ENCODE peak calls at places on chromosomes 16 and 17, in ten cellular contexts. F is uterus, K is left lung, B is A549, J is osteoblast, T is fibroblast of mammary gland, L is fibroblast of pulmonary artery, H is left ventricle myocardium inferior, R is mucosa of descending colon, P is fibroblast of lung. D is an unnamed sample.

GRCh38 chr17:68101992-68102758 is 66.6 kb downstream of the KPNA2 start:
- DNase-seq in F (no peak), K (no peak), B (no peak), J (no peak), T (no peak), L (peak), H (no peak), R (peak), P (no peak), D (peak)

GRCh38 chr17:48322060-48322459 is 108.0 kb downstream of the SKAP1 start:
- DNase-seq in F (no peak), K (no peak), B (peak), J (peak), T (peak), L (peak), H (no peak), R (no peak), P (no peak), D (peak)

GRCh38 chr16:69861276-69862030 is 89.7 kb upstream of the CLEC18A start:
- DNase-seq in F (peak), K (peak), B (no peak), J (peak), T (peak), L (peak), H (no peak), R (no peak), P (peak), D (peak)

GRCh38 chr17:53227514-53227913 is 595.2 kb upstream of the KIF2B start:
- DNase-seq in F (no peak), K (no peak), B (no peak), J (no peak), T (no peak), L (no peak), H (no peak), R (no peak), P (no peak), D (no peak)

GRCh38 chr17:70848785-70849184 is 679.5 kb downstream of the KCNJ2 start:
- DNase-seq in F (no peak), K (no peak), B (no peak), J (no peak), T (peak), L (peak), H (no peak), R (no peak), P (peak), D (peak)

GRCh38 chr17:76204277-76204676 is 36.0 kb downstream of the RNF157 start:
- DNase-seq in F (no peak), K (no peak), B (peak), J (peak), T (peak), L (peak), H (no peak), R (no peak), P (peak), D (peak)

GRCh38 chr16:2278272-2278608 is 10.3 kb upstream of the RNPS1 start:
- DNase-seq in F (no peak), K (no peak), B (peak), J (peak), T (no peak), L (no peak), H (no peak), R (no peak), P (no peak), D (no peak)

GRCh38 chr17:39740357-39741111 is 2.8 kb downstream of the GRB7 start:
- DNase-seq in F (peak), K (no peak), B (peak), J (peak), T (peak), L (peak), H (no peak), R (peak), P (peak), D (peak)

GRCh38 chr16:81612351-81613170 is 166.5 kb upstream of the PLCG2 start:
- DNase-seq in F (no peak), K (no peak), B (no peak), J (peak), T (no peak), L (peak), H (peak), R (no peak), P (peak), D (no peak)

GRCh38 chr16:72847187-72848044 is 200.5 kb downstream of the ZFHX3 start:
- DNase-seq in F (no peak), K (no peak), B (peak), J (no peak), T (peak), L (peak), H (no peak), R (peak), P (no peak), D (peak)

GRCh38 chr16:3876695-3877094 is 3.8 kb downstream of the CREBBP start:
- DNase-seq in F (no peak), K (peak), B (no peak), J (no peak), T (peak), L (no peak), H (no peak), R (no peak), P (peak), D (no peak)

GRCh38 chr17:31491794-31492171 is 100.3 kb downstream of the RAB11FIP4 start:
- DNase-seq in F (no peak), K (no peak), B (no peak), J (peak), T (no peak), L (no peak), H (no peak), R (no peak), P (no peak), D (no peak)

GRCh38 chr16:31833047-31833446 is 40.6 kb upstream of the ZNF267 start:
- DNase-seq in F (no peak), K (no peak), B (no peak), J (no peak), T (no peak), L (no peak), H (no peak), R (no peak), P (no peak), D (no peak)

GRCh38 chr17:68572138-68572842 is 28.9 kb downstream of the FAM20A start:
- DNase-seq in F (no peak), K (no peak), B (no peak), J (no peak), T (peak), L (no peak), H (no peak), R (no peak), P (no peak), D (no peak)

GRCh38 chr16:70568601-70569217 is 45.1 kb downstream of the SF3B3 start:
- DNase-seq in F (no peak), K (no peak), B (no peak), J (peak), T (no peak), L (no peak), H (no peak), R (no peak), P (peak), D (peak)

GRCh38 chr16:51755039-51755501 is 604.0 kb upstream of the SALL1 start:
- DNase-seq in F (no peak), K (no peak), B (no peak), J (no peak), T (no peak), L (no peak), H (no peak), R (no peak), P (no peak), D (no peak)

GRCh38 chr16:22316411-22316811 is 19.2 kb downstream of the POLR3E start:
- DNase-seq in F (peak), K (no peak), B (no peak), J (no peak), T (no peak), L (no peak), H (no peak), R (no peak), P (no peak), D (no peak)

GRCh38 chr16:24102120-24102740 is 153.9 kb upstream of the CACNG3 start:
- DNase-seq in F (no peak), K (no peak), B (no peak), J (no peak), T (no peak), L (no peak), H (no peak), R (no peak), P (no peak), D (no peak)

GRCh38 chr16:89322381-89323119 is 105.0 kb downstream of the ZNF778 start:
- DNase-seq in F (peak), K (peak), B (peak), J (peak), T (peak), L (peak), H (no peak), R (peak), P (peak), D (peak)

GRCh38 chr17:79980246-79981043 is 55.2 kb downstream of the TBC1D16 start:
- DNase-seq in F (peak), K (no peak), B (no peak), J (peak), T (no peak), L (no peak), H (no peak), R (peak), P (no peak), D (no peak)
- TF ChIP-seq CTCF in F (no peak), K (no peak), B (no peak), J (no peak), T (no peak), L (no peak), H (no peak), R (no peak), P (no peak), D (no peak)

DNA sequence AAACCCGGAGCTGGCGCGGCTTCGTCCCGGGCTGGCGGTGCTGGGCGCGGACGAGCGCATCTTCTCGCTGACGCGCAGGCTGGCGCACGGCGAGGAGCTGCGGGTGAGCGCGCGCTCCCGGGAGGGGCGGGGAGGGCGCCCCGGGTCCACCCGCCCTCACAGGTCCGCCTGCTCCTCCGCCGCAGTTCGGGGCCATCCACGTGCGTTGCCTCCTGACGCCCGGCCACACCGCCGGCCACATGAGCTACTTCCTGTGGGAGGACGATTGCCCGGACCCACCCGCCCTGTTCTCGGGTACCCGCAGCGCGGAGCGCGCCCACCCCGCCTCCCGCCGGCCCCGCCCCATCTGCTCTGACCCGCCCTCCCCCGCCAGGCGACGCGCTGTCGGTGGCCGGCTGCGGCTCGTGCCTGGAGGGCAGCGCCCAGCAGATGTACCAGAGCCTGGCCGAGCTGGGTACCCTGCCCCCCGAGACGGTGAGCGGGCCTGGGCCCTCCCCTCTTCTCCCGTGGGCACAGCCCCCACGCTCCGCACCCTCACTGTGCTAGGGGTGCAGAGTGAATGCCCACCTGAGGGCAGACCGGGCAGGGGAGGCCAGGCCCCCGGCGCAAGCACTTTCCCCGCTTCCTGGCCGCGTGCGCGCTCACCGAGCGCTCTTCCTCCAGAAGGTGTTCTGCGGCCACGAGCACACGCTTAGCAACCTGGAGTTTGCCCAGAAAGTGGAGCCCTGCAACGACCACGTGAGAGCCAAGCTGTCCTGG is 1.4 kb downstream of the HAGHL start:
- DNase-seq in F (no peak), K (peak), B (peak), J (peak), T (peak), L (peak), H (peak), R (peak), P (peak), D (peak)
- H3K4me3 ChIP-seq in F (peak), K (peak), B (peak), J (peak), T (peak), L (peak), H (peak), R (no peak), P (no peak), D (peak)

GRCh38 chr16:11100239-11100750 is 155.7 kb downstream of the SOCS1 start:
- DNase-seq in F (peak), K (no peak), B (no peak), J (peak), T (peak), L (peak), H (peak), R (no peak), P (peak), D (peak)
- TF ChIP-seq CTCF in F (peak), K (no peak), B (no peak), J (peak), T (peak), L (peak), H (peak), R (no peak), P (peak), D (peak)

DNA sequence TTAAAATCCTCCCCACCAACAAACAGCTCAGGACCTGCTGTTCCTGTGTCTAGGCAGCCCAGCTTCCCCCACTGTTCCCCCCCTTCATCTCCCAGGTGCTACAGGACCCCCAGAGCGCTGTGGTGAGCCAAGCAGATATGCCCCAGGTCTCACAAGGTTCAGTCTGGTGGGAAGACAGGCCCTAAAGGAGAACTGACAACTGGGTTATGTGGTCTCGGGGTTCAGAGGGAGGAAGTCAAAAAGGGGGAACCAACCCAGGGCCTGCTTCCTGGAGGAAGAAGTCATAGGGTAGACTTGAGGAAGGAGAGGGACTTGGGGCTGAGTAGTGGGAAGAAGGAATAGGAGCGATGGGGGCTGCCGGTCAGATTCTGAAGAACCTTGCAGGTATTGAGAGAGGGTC is 2.6 kb downstream of the RIPOR1 start:
- DNase-seq in F (no peak), K (no peak), B (no peak), J (peak), T (no peak), L (no peak), H (no peak), R (no peak), P (no peak), D (no peak)
- H3K4me3 ChIP-seq in F (no peak), K (no peak), B (no peak), J (peak), T (no peak), L (peak), H (peak), R (no peak), P (no peak), D (no peak)

DNA sequence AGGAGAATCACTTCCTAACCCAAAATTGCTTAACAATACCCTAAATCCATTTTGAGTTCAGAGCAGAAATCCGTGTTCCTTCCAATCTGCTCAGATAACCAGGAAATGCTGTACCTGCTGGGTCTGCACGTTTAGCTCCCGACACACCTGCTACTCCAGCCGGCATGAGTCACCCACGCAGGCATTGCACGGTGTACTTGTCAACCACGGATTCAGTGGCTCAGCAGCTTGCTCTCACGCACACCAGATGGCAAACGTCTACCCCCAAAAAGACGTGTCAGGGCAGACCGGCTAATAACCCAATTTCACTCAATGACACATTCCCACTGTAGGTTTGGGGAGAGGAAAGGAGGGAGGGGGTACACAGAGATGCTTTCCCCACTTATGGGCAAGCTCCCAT is 468.1 kb downstream of the SOX9 start:
- DNase-seq in F (no peak), K (peak), B (peak), J (peak), T (peak), L (no peak), H (no peak), R (peak), P (peak), D (no peak)
- TF ChIP-seq CTCF in F (no peak), K (no peak), B (no peak), J (no peak), T (no peak), L (no peak), H (no peak), R (no peak), P (no peak), D (no peak)

GRCh38 chr17:44967026-44967906 is 837 bp downstream of the C1QL1 start:
- DNase-seq in F (no peak), K (no peak), B (no peak), J (peak), T (no peak), L (no peak), H (no peak), R (peak), P (no peak), D (no peak)

GRCh38 chr17:44970136-44970737 is 2.1 kb upstream of the C1QL1 start:
- DNase-seq in F (peak), K (no peak), B (no peak), J (peak), T (peak), L (no peak), H (peak), R (peak), P (peak), D (peak)

GRCh38 chr17:44968225-44969143 is at the start of gene C1QL1:
- DNase-seq in F (peak), K (peak), B (peak), J (peak), T (peak), L (peak), H (peak), R (peak), P (peak), D (peak)

GRCh38 chr17:44967907-44968224 is 237 bp downstream of the C1QL1 start:
- DNase-seq in F (no peak), K (no peak), B (no peak), J (no peak), T (no peak), L (no peak), H (no peak), R (peak), P (no peak), D (no peak)

DNA sequence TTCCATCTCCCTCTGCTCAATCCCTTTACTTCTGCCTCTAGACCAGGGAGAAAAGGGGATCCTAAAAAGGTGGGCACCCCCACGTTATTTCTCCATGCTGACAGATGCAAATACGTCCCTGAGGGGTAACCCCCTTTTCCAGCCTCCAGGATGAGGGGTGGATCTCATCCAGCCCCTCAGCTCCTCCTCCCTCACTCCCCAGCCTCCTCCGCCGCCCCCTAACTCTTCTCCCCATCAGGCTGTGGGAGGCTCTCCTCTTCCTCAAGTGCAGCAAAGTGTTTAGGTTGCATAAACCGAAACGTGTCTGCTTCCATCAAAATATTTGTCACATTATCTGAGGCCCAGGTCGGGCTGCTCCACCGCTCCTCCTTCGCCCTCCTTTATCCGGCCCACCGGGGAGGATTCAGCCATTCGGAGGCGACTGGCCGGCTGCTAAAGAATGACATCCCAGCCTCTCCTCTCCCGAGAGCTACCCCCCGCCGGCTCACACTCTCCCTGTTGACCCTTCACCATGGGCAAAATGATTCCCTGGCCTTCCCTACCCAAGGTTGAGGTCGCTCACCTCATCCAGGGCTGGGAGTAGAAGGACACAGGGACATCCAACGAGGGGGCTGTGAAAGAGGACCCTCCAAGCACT is 1.2 kb upstream of the C1QL1 start:
- DNase-seq in F (no peak), K (no peak), B (no peak), J (peak), T (no peak), L (no peak), H (no peak), R (no peak), P (no peak), D (no peak)
- H3K4me3 ChIP-seq in F (no peak), K (no peak), B (no peak), J (no peak), T (no peak), L (no peak), H (peak), R (no peak), P (no peak), D (no peak)

D was measured in choroid plexus epithelial cell.